ENCODE peak calls at places on chromosomes 4 and X, in five cellular contexts. B, Y, A, Z and P are unnamed samples.

GRCh38 chr4:93983133-93983532 is 154.6 kb downstream of the ATOH1 start:
- DNase-seq in B (peak), Y (no peak), A (no peak), Z (no peak), P (no peak)

GRCh38 chr4:79198886-79199591 is 126.8 kb downstream of the NAA11 start:
- DNase-seq in B (no peak), Y (no peak), A (no peak), Z (no peak), P (no peak)

GRCh38 chr4:172982151-172982590 is 186.4 kb upstream of the GALNT7 start:
- DNase-seq in B (no peak), Y (peak), A (no peak), Z (no peak), P (no peak)

GRCh38 chrX:64184396-64184795 is 21.1 kb downstream of the AMER1 start:
- DNase-seq in B (no peak), Y (no peak), A (no peak), Z (no peak), P (no peak)

GRCh38 chrX:55120767-55121358 is 32.0 kb downstream of the PAGE2 start:
- DNase-seq in B (no peak), Y (no peak), A (no peak), Z (no peak), P (no peak)

GRCh38 chr4:12679217-12679616 is 804.9 kb downstream of the RAB28 start:
- DNase-seq in B (peak), Y (no peak), A (peak), Z (no peak), P (peak)

GRCh38 chr4:110904435-110905050 is 281.7 kb upstream of the PITX2 start:
- DNase-seq in B (no peak), Y (no peak), A (no peak), Z (no peak), P (no peak)

GRCh38 chr4:86416081-86416480 is 56.2 kb upstream of the MAPK10 start:
- DNase-seq in B (no peak), Y (no peak), A (no peak), Z (no peak), P (no peak)

GRCh38 chr4:151331276-151332042 is 6.1 kb upstream of the SH3D19 start:
- DNase-seq in B (no peak), Y (peak), A (no peak), Z (no peak), P (no peak)

GRCh38 chr4:138938371-138938699 is 77.2 kb upstream of the NOCT start:
- DNase-seq in B (peak), Y (peak), A (peak), Z (no peak), P (peak)

GRCh38 chr4:136203199-136203598 is 1329.1 kb downstream of the PCDH18 start:
- DNase-seq in B (no peak), Y (no peak), A (peak), Z (no peak), P (no peak)

GRCh38 chr4:47525154-47525819 is 40.2 kb downstream of the ATP10D start:
- DNase-seq in B (no peak), Y (peak), A (no peak), Z (no peak), P (peak)

GRCh38 chr4:40662962-40663604 is 33.4 kb upstream of the RBM47 start:
- DNase-seq in B (no peak), Y (peak), A (peak), Z (no peak), P (peak)

GRCh38 chrX:12610079-12610478 is 181.1 kb upstream of the PRPS2 start:
- DNase-seq in B (no peak), Y (peak), A (no peak), Z (no peak), P (no peak)

GRCh38 chr4:102439835-102440234 is 61.3 kb upstream of the NFKB1 start:
- DNase-seq in B (no peak), Y (peak), A (no peak), Z (peak), P (peak)

GRCh38 chr4:7871356-7871755 is 68.3 kb downstream of the AFAP1 start:
- DNase-seq in B (no peak), Y (no peak), A (no peak), Z (no peak), P (no peak)

GRCh38 chr4:160020804-160021203 is 917.9 kb downstream of the RAPGEF2 start:
- DNase-seq in B (no peak), Y (no peak), A (no peak), Z (no peak), P (no peak)

GRCh38 chr4:6258741-6259140 is 10.9 kb upstream of the WFS1 start:
- DNase-seq in B (peak), Y (no peak), A (no peak), Z (no peak), P (no peak)

GRCh38 chr4:5866841-5867782 is 25.8 kb downstream of the CRMP1 start:
- DNase-seq in B (no peak), Y (no peak), A (no peak), Z (no peak), P (no peak)

GRCh38 chr4:23881674-23882337 is 8.0 kb downstream of the PPARGC1A start:
- DNase-seq in B (no peak), Y (no peak), A (no peak), Z (no peak), P (no peak)

GRCh38 chr4:179867300-179867878 is 2375.8 kb upstream of the TENM3 start:
- DNase-seq in B (peak), Y (no peak), A (peak), Z (peak), P (no peak)

GRCh38 chrX:135112096-135112729 is 8.1 kb downstream of the ETDB start:
- DNase-seq in B (peak), Y (peak), A (peak), Z (peak), P (peak)

GRCh38 chrX:38216642-38217041 is 4.0 kb downstream of the SRPX start:
- DNase-seq in B (no peak), Y (no peak), A (no peak), Z (no peak), P (no peak)

GRCh38 chr4:110586137-110586850 is 36.6 kb downstream of the PITX2 start:
- DNase-seq in B (peak), Y (peak), A (peak), Z (no peak), P (peak)

GRCh38 chr4:151679247-151679646 is 81.6 kb downstream of the GATB start:
- DNase-seq in B (no peak), Y (no peak), A (no peak), Z (no peak), P (no peak)

GRCh38 chr4:38610844-38611550 is 53.0 kb upstream of the KLF3 start:
- DNase-seq in B (no peak), Y (no peak), A (no peak), Z (no peak), P (no peak)

GRCh38 chr4:10074767-10075105 is 41.9 kb downstream of the WDR1 start:
- DNase-seq in B (peak), Y (peak), A (peak), Z (peak), P (peak)

GRCh38 chrX:36019164-36019563 is 99.6 kb downstream of the CFAP47 start:
- DNase-seq in B (no peak), Y (no peak), A (peak), Z (no peak), P (no peak)

GRCh38 chr4:137609693-137610450 is 77.6 kb upstream of the PCDH18 start:
- DNase-seq in B (no peak), Y (peak), A (no peak), Z (no peak), P (no peak)

GRCh38 chr4:47334597-47335185 is 128.8 kb downstream of the COMMD8 start:
- DNase-seq in B (no peak), Y (no peak), A (no peak), Z (no peak), P (no peak)

GRCh38 chr4:143025111-143025704 is 159.5 kb upstream of the USP38 start:
- DNase-seq in B (no peak), Y (peak), A (no peak), Z (peak), P (peak)

GRCh38 chrX:137427061-137427778 is 138.7 kb upstream of the ZIC3 start:
- DNase-seq in B (no peak), Y (no peak), A (no peak), Z (no peak), P (peak)
- H3K4me3 ChIP-seq in B (no peak), Y (peak), A (no peak), Z (no peak), P (no peak)

GRCh38 chr4:188879598-188879997 is 740.4 kb downstream of the TRIML1 start:
- DNase-seq in B (no peak), Y (no peak), A (no peak), Z (no peak), P (no peak)
- H3K4me3 ChIP-seq in B (no peak), Y (no peak), A (no peak), Z (no peak), P (no peak)

GRCh38 chr4:165208322-165208652 is 926 bp downstream of the KLHL2 start:
- DNase-seq in B (no peak), Y (no peak), A (no peak), Z (no peak), P (no peak)

GRCh38 chr4:165210566-165210965 is 3.2 kb downstream of the KLHL2 start:
- DNase-seq in B (no peak), Y (no peak), A (peak), Z (no peak), P (no peak)

GRCh38 chr4:165208741-165209388 is 1.5 kb downstream of the KLHL2 start:
- DNase-seq in B (peak), Y (no peak), A (no peak), Z (no peak), P (peak)

GRCh38 chr4:165207431-165208321 is at the start of gene KLHL2:
- DNase-seq in B (peak), Y (peak), A (peak), Z (peak), P (peak)

DNA sequence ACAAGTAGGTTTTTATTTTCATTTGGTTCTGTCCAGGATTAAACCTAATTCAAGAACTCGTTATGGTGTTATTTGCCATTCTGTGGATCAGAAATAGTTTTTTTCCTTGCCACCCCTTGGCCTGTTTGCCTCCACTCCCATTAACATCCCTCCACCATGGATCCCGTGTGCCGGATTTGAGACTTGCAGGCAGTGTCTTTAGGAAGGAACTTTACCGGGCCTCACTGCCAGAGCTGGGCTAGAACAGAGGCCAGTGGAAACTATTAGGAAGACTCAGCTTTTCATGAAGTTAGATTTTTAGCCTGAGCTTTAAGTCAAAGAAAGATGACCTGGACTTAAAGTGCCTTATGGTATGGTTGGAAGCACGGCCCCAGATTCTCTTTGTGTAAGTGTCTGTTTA is 2.4 kb downstream of the KLHL2 start:
- DNase-seq in B (no peak), Y (no peak), A (no peak), Z (no peak), P (no peak)
- H3K4me3 ChIP-seq in B (no peak), Y (no peak), A (no peak), Z (no peak), P (no peak)

DNA sequence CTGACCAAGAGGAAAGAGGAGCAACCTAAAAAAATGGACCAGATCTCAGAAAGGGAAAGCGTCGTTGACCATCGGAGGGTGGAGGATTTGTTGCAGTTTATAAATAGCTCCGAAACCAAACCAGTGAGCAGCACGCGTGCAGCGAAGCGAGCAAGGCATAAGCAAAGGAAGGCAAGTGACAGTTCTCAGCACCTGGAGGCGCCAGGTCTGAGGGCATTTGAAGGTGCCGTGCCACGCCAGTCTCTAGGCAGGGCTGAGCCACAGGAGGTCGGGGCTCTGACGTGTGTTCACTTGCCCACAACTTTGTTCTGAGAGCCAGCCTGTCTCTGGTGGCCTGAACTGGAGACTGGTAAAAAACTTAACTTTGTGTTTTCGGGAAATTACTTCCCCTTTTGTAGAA is 59.7 kb downstream of the TNIP2 start:
- DNase-seq in B (peak), Y (no peak), A (no peak), Z (no peak), P (no peak)
- H3K4me3 ChIP-seq in B (peak), Y (no peak), A (no peak), Z (no peak), P (no peak)

DNA sequence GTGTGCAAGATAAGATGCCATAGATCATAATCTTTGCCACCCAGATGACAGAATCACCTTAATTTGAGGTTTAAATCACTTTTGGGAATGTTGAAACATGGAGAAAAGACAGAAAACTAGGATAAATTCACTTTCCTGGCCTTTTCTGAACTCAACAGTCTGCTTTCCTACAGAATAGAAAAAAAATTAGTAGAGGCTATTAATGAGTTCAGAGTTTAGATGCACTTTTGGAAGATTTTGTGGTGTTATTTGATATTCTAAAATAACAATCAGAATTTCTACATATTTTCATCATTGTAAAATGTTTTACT is 195.9 kb downstream of the CAMK2D start:
- DNase-seq in B (no peak), Y (no peak), A (no peak), Z (no peak), P (no peak)
- H3K4me3 ChIP-seq in B (peak), Y (no peak), A (no peak), Z (no peak), P (no peak)

DNA sequence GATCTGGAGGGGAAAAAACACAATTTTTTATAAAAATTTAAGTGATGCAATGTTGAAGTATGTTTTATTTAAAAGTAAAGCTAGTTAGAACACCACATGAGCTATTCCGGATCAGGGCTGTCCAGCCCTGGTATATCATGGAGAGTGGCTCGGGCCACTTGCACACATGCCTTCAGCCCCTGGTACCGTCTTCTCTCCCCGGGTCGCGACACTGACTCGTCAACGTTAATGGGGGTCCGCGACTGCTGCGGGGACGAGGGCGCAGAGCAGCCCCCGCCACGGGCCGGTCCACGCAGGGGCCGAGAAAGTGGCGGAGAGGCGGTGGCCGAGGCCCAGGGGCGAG is 204.7 kb downstream of the TENM3 start:
- DNase-seq in B (no peak), Y (no peak), A (no peak), Z (no peak), P (peak)
- H3K4me3 ChIP-seq in B (no peak), Y (peak), A (peak), Z (peak), P (peak)

DNA sequence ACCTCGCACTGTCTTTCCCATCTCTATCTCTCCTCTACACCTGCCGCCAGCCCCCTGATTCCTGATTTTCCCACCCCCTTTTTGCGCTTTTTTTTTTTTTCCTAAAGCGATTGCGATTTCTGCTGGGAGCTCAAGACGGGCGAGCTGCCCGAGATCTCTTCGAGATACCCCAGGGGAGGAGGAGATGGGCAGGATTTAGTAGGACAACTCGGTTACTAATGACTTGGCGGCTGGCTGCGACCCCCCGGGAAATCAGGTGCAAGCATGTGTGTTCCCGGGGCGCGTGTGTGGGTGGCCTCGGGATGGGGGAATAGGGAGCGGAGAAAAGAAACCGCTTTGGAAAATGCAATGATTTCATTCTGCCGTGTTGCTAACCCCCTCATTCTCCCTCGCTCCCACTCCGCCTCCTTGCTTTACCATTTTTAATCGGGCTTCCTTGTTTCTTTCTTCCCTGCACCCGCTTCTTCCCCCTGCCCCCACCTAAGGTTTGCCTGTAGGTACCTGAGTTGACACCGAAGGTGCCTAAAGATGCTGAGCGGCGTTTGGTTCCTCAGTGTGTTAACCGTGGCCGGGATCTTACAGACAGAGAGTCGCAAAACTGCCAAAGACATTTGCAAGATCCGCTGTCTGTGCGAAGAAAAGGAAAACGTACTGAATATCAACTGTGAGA is 4.4 kb downstream of the SLITRK2 start:
- DNase-seq in B (no peak), Y (no peak), A (no peak), Z (no peak), P (no peak)
- H3K4me3 ChIP-seq in B (no peak), Y (no peak), A (no peak), Z (no peak), P (peak)

GRCh38 chr4:123706961-123707360 is 310.4 kb downstream of the SPRY1 start:
- DNase-seq in B (no peak), Y (peak), A (no peak), Z (no peak), P (no peak)

GRCh38 chr4:123696712-123697111 is 300.1 kb downstream of the SPRY1 start:
- DNase-seq in B (no peak), Y (no peak), A (no peak), Z (no peak), P (no peak)

GRCh38 chr4:123699823-123700822 is 303.5 kb downstream of the SPRY1 start:
- DNase-seq in B (no peak), Y (peak), A (no peak), Z (no peak), P (peak)

GRCh38 chr4:123705419-123705818 is 308.8 kb downstream of the SPRY1 start:
- DNase-seq in B (no peak), Y (no peak), A (no peak), Z (no peak), P (no peak)

DNA sequence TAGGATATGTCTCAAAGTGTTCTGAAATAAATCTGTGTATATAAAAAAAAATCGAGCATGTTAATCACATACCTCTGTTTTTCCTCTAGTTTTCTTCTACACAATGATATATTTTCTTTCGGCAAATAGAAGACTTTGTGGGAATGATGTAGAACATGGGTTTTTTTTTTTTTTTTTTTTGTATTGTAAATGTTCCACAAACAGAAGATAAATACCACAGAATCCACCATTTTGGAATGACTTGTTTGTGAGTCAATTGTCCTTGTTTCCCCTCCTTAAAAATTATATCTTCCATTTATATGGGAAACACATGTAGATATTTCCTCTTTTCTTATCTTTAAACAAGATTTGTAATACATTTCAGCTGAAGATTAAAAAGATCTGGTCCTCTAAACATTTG is 304.5 kb downstream of the SPRY1 start:
- DNase-seq in B (no peak), Y (peak), A (no peak), Z (no peak), P (peak)
- H3K4me3 ChIP-seq in B (no peak), Y (peak), A (no peak), Z (no peak), P (no peak)